ENCODE peak calls at places on chromosomes 2 and 18, in four cellular contexts. Q, L, H and Z are unnamed samples.

GRCh38 chr2:234587341-234588053 is 90.6 kb upstream of the ARL4C start:
- DNase-seq in H (no peak), L (no peak), Q (no peak), Z (no peak)

GRCh38 chr2:240836781-240837467 is 16.9 kb upstream of the KIF1A start:
- DNase-seq in H (no peak), Q (no peak), L (no peak), Z (peak)

GRCh38 chr2:10141736-10142639 is 19.4 kb downstream of the RRM2 start:
- DNase-seq in Q (no peak), H (peak), L (no peak), Z (peak)

GRCh38 chr2:36451512-36451911 is 95.9 kb downstream of the CRIM1 start:
- DNase-seq in L (no peak), H (no peak), Q (no peak), Z (no peak)

GRCh38 chr2:12257476-12257875 is 459.3 kb upstream of the TRIB2 start:
- DNase-seq in Q (no peak), L (no peak), H (no peak), Z (no peak)

GRCh38 chr2:29233428-29233827 is 118.2 kb downstream of the CLIP4 start:
- DNase-seq in Q (no peak), H (peak), L (no peak), Z (no peak)

GRCh38 chr2:54366487-54367280 is 89.4 kb upstream of the SPTBN1 start:
- DNase-seq in L (no peak), H (no peak), Q (no peak), Z (no peak)

GRCh38 chr18:77006305-77007175 is 126.0 kb downstream of the MBP start:
- DNase-seq in L (no peak), H (no peak), Q (no peak), Z (no peak)

GRCh38 chr2:234502285-234502918 is 5.5 kb upstream of the ARL4C start:
- DNase-seq in H (no peak), Q (no peak), L (no peak), Z (no peak)

GRCh38 chr2:31531101-31531500 is 49.6 kb downstream of the SRD5A2 start:
- DNase-seq in Q (no peak), H (no peak), L (no peak), Z (no peak)

GRCh38 chr18:31101148-31102019 is 837 bp downstream of the DSC2 start:
- DNase-seq in Q (peak), L (peak), H (peak), Z (peak)

GRCh38 chr18:54712315-54712714 is 116.0 kb upstream of the RAB27B start:
- DNase-seq in L (no peak), Q (no peak), H (no peak), Z (no peak)

GRCh38 chr2:46136481-46136880 is 160.7 kb upstream of the EPAS1 start:
- DNase-seq in L (no peak), H (no peak), Q (no peak), Z (no peak)

GRCh38 chr2:45009303-45009927 is at the start of gene SIX2:
- DNase-seq in H (peak), Q (peak), L (peak), Z (peak)

GRCh38 chr2:8582850-8583399 is 98.9 kb upstream of the ID2 start:
- DNase-seq in Q (no peak), H (no peak), L (no peak), Z (no peak)

GRCh38 chr2:134276381-134277172 is 22.7 kb downstream of the MGAT5 start:
- DNase-seq in L (no peak), H (no peak), Q (no peak), Z (no peak)

GRCh38 chr2:160279813-160280465 is 79.9 kb upstream of the ITGB6 start:
- DNase-seq in Q (no peak), L (no peak), H (no peak), Z (no peak)

GRCh38 chr2:11748861-11749645 is 2.6 kb downstream of the LPIN1 start:
- DNase-seq in L (no peak), Q (no peak), H (no peak), Z (no peak)

GRCh38 chr2:160472839-160473251 is 20.8 kb downstream of the RBMS1 start:
- DNase-seq in L (no peak), Q (no peak), H (no peak), Z (no peak)

GRCh38 chr2:42200534-42201227 is 31.5 kb downstream of the EML4 start:
- DNase-seq in L (no peak), H (no peak), Q (no peak), Z (no peak)

GRCh38 chr2:232493701-232494426 is 6.2 kb upstream of the ECEL1 start:
- DNase-seq in Q (no peak), H (no peak), L (no peak), Z (no peak)

GRCh38 chr2:191478754-191479679 is 198.9 kb upstream of the NABP1 start:
- DNase-seq in L (peak), H (peak), Q (peak), Z (peak)

GRCh38 chr2:68383778-68384177 is 18.7 kb downstream of the PLEK start:
- DNase-seq in L (no peak), H (no peak), Q (no peak), Z (no peak)
- TF ChIP-seq POLR2A in L (no peak), H (no peak), Q (no peak), Z (no peak)

DNA sequence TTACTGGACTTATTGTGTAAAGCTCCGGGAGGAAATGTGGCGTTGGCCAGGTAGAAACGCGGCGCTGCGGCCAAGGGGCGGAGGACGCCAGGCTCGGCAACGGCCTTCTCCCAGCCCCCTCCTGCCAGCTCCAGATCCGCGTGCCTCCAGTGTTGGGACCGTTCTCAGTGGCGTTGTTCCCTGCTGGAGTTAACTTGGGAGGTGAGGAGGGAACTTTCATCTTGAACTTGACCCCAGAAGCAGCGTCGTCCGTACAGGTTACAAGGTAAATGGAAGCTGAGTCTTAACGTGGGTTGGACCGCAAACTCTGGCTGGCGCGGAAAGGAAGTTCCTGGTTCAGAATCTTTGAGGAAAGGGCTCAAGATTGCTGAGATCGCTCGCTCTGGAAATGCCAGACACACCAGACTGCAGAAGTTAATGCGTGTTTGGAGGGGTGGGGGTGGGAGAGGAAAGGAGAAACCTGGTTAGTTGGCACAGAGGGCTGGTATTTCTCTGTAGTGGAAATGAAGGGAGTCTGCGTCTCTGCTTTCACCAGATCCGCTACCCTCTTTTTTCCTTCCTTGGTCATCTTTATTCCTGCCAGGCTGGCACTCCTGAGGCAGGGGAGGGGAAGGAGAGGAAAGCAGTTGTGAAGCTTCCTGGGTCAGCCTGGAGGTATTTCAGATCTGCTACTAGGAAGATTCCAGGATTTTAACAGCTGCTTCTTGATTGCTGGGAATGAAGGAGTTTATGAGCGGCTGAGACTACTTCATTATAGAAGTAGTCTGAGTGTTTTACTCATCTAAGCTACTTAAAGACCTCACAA is 1.5 kb downstream of the TANC1 start:
- DNase-seq in Q (peak), L (peak), H (peak), Z (peak)
- TF ChIP-seq POLR2A in Q (no peak), L (no peak), H (peak), Z (no peak)

DNA sequence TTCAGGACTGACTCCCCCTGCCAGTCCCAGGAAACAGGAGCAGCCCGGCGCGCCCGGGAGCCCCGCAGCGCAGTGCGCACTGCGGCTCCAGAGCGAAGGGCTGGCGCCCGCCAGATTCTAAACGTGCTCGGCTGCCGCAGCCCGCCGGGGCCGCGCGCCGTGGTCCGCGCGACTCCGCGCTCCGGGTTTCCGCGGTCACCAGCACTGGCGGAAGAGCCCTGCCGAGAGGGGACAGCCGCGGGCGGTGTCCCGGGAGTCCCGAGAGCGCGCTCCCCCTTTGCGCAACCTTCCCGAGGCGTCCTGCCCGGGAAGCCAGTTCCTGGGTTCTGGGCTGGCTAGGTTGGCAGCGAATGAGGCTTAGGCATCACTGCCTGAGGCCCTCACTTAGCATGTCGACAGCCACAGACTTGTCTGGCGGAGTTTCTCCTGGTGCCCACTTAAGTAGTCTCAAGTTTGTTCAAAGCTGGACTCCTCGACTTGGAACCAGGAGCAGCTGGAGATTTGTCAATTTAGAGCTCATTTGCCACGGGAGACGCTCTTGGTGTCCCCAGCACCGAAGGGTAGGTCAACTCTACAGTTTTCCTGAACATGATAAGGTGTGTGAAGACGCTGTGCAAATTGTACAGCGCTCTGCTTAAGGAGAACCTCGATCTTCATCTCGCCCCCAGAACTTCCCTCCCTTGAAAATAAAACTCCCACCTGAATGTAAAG is 1.5 kb upstream of the VSNL1 start:
- DNase-seq in Q (peak), H (peak), L (peak), Z (peak)
- TF ChIP-seq POLR2A in Q (no peak), H (peak), L (peak), Z (no peak)

GRCh38 chr2:120480903-120481445 is 135.0 kb downstream of the INHBB start:
- DNase-seq in L (no peak), H (peak), Q (no peak), Z (no peak)
- TF ChIP-seq POLR2A in L (no peak), H (no peak), Q (no peak), Z (no peak)

DNA sequence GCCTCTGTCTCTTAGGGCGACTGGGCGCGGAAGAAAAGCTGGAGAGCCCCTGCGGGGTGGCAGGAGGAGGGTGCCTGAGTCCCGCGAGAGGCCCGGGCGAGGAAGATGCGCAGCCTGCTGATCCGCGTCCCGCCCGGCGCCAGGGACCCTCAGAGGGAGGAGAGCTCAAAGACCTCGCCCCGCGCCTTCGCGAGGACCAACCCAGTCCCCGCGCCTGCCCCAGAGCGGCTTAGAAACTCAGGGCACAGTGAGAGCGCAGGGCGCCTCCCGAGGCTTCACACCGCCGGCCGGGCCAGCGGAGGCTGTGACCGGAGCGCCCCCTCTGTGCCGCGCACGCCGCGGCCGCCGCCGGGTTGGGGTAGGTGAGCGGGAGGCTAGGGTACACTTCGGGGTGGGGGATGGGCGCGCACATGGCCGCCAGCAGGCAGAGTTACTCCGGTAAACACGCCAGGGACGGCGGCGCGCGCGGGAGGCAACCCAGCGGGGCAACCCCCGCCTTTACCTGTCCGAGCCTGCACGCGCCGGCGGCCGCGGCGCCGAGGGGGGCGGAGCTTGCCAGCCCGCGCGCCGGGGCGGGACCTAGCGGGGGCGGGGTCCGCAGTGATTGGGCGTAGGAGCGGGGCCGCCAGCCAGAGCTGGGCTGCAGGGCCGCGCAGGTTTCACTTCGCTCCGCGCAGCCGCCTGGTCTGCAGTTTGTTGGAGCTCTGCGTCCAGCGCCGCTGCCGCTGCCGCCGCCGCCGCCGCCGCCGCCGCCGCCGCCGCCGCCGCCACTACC is at the start of gene BCL2L11:
- DNase-seq in Q (peak), H (peak), L (peak), Z (peak)
- TF ChIP-seq POLR2A in Q (peak), H (peak), L (peak), Z (peak)

GRCh38 chr2:238288650-238289573 is 502 bp upstream of the PER2 start:
- DNase-seq in L (peak), Q (peak), H (peak), Z (peak)
- TF ChIP-seq POLR2A in L (peak), Q (peak), H (peak), Z (peak)